ENCODE peak calls at places on chromosome 2, in six cellular contexts. E is GM23338; L is spleen; Q is activated CD8-positive, alpha-beta T cell treated with anti-CD3 and anti-CD28 coated beads for 36 hours; D is endothelial cell; V is AG10803. M is an unnamed sample.

GRCh38 chr2:55175254-55176093 is 56.6 kb downstream of the CLHC1 start:
- DNase-seq in E (peak), L (no peak), Q (no peak), D (no peak), V (peak), M (no peak)

GRCh38 chr2:171241771-171242170 is 81.1 kb upstream of the TLK1 start:
- DNase-seq in E (no peak), L (no peak), Q (no peak), D (no peak), V (no peak), M (no peak)

GRCh38 chr2:64442801-64443429 is 11.0 kb upstream of the LGALSL start:
- DNase-seq in E (peak), L (no peak), Q (no peak), D (no peak), V (no peak), M (no peak)

GRCh38 chr2:187008111-187008510 is 159.1 kb upstream of the ZSWIM2 start:
- DNase-seq in E (no peak), L (no peak), Q (no peak), D (no peak), V (no peak), M (no peak)

GRCh38 chr2:221463235-221463896 is 108.7 kb downstream of the EPHA4 start:
- DNase-seq in E (no peak), L (no peak), Q (no peak), D (no peak), V (no peak), M (no peak)

GRCh38 chr2:36516136-36516870 is 81.7 kb downstream of the FEZ2 start:
- DNase-seq in E (no peak), L (no peak), Q (no peak), D (no peak), V (peak), M (no peak)

GRCh38 chr2:230864605-230865323 is at the start of gene ITM2C:
- DNase-seq in E (peak), L (peak), Q (peak), D (peak), V (peak), M (peak)

GRCh38 chr2:30177861-30178465 is 31.2 kb downstream of the YPEL5 start:
- DNase-seq in E (no peak), L (no peak), Q (no peak), D (no peak), V (peak), M (no peak)

GRCh38 chr2:109497447-109497846 is 116.3 kb downstream of the SEPTIN10 start:
- DNase-seq in E (no peak), L (no peak), Q (no peak), D (no peak), V (peak), M (no peak)

GRCh38 chr2:155525194-155525593 is 807.3 kb downstream of the NR4A2 start:
- DNase-seq in E (no peak), L (no peak), Q (no peak), D (no peak), V (no peak), M (no peak)

GRCh38 chr2:240623531-240624010 is 1.7 kb upstream of the GPR35 start:
- DNase-seq in E (no peak), L (peak), Q (peak), D (no peak), V (no peak), M (no peak)

GRCh38 chr2:23618696-23619530 is 233.9 kb downstream of the KLHL29 start:
- DNase-seq in E (no peak), L (peak), Q (no peak), D (no peak), V (no peak), M (no peak)

GRCh38 chr2:7015007-7015950 is 98.1 kb downstream of the RNF144A start:
- DNase-seq in E (no peak), L (peak), Q (no peak), D (no peak), V (no peak), M (peak)

GRCh38 chr2:40095003-40095402 is 315.9 kb upstream of the THUMPD2 start:
- DNase-seq in E (no peak), L (no peak), Q (no peak), D (no peak), V (peak), M (no peak)

GRCh38 chr2:176105078-176105726 is 1.9 kb upstream of the HOXD11 start:
- DNase-seq in E (peak), L (no peak), Q (no peak), D (no peak), V (no peak), M (no peak)

GRCh38 chr2:98702896-98703620 is 27.9 kb downstream of the MGAT4A start:
- DNase-seq in E (no peak), L (no peak), Q (no peak), D (no peak), V (no peak), M (no peak)

GRCh38 chr2:120709608-120710041 is 26.0 kb upstream of the GLI2 start:
- DNase-seq in E (peak), L (peak), Q (no peak), D (no peak), V (no peak), M (no peak)

GRCh38 chr2:98388081-98388480 is 41.8 kb downstream of the CNGA3 start:
- DNase-seq in E (no peak), L (no peak), Q (no peak), D (no peak), V (no peak), M (no peak)

GRCh38 chr2:240191001-240191400 is 50.5 kb upstream of the OTOS start:
- DNase-seq in E (no peak), L (peak), Q (no peak), D (no peak), V (no peak), M (no peak)

GRCh38 chr2:102112692-102113665 is 29.6 kb upstream of the IL1R1 start:
- DNase-seq in E (no peak), L (no peak), Q (no peak), D (no peak), V (peak), M (no peak)

GRCh38 chr2:88307817-88308216 is 137.7 kb downstream of the THNSL2 start:
- DNase-seq in E (peak), L (no peak), Q (peak), D (peak), V (peak), M (no peak)

GRCh38 chr2:236934166-236934565 is 151.5 kb upstream of the COPS8 start:
- DNase-seq in E (no peak), L (no peak), Q (no peak), D (no peak), V (no peak), M (no peak)

DNA sequence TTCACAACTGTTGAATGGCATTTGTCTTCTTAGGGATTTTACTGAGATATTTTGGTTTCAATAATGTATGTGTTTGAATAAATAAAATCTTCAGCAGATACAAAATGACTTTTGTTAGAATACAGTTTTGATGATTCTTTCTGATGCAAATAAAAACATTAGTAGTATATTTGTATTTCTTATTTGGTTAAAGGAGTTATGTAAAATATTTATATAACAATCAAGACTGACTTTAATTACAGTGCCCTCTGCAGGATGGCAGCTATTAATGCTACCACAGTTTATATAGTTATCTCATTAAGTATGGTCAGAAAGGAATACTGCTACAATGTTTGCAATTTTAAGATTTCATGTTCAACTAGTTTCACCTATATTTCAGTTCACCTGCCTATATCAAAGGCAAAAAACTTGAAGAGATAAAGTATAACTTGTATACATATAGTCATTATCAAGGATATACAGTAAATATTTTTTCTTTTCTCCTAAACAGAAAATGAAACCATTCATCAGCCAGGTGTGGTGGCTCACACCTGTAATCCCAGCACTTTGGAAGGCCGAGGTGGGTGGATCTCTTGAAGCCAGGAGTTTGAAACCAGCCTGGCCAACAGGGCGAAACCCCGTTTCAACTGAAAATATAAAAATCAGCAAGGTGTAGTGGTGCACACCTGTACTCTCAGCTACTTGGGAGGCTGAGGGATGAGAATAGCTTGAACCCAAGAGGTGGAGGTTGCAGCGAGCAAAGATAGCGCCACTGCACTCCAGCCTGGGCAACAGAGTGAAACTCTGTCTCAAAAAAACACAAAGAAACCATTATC is 19.8 kb downstream of the ARL5A start:
- DNase-seq in E (peak), L (no peak), Q (no peak), D (no peak), V (peak), M (no peak)
- TF ChIP-seq CTCF in E (no peak), L (peak), Q (peak), D (peak), V (peak), M (peak)

DNA sequence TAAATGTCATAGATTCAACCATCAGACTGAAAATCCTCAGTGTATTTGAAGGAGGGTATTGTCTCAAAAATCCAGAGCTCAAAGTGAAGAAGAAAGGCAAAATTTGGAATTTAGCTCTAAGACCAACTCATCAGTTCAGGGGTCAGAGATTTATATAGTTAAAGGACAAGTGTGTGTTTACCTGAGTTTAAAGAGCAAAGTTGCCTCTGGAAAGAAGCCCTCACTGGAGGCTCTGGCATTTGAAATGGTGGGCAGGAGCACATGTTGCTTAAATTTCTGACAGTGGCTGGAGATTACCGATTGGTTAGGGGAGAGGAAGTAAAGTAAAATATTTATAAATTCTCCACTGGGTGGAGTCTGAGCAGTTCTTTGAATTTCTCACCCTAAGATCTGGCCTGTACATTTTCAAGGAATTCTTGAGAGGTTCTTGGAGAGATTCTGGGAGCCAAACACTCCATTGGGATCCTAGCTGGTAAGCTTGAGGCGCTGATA is at the start of gene KYNU:
- DNase-seq in E (no peak), L (no peak), Q (no peak), D (no peak), V (no peak), M (no peak)
- TF ChIP-seq CTCF in E (no peak), L (peak), Q (no peak), D (no peak), V (no peak), M (no peak)

DNA sequence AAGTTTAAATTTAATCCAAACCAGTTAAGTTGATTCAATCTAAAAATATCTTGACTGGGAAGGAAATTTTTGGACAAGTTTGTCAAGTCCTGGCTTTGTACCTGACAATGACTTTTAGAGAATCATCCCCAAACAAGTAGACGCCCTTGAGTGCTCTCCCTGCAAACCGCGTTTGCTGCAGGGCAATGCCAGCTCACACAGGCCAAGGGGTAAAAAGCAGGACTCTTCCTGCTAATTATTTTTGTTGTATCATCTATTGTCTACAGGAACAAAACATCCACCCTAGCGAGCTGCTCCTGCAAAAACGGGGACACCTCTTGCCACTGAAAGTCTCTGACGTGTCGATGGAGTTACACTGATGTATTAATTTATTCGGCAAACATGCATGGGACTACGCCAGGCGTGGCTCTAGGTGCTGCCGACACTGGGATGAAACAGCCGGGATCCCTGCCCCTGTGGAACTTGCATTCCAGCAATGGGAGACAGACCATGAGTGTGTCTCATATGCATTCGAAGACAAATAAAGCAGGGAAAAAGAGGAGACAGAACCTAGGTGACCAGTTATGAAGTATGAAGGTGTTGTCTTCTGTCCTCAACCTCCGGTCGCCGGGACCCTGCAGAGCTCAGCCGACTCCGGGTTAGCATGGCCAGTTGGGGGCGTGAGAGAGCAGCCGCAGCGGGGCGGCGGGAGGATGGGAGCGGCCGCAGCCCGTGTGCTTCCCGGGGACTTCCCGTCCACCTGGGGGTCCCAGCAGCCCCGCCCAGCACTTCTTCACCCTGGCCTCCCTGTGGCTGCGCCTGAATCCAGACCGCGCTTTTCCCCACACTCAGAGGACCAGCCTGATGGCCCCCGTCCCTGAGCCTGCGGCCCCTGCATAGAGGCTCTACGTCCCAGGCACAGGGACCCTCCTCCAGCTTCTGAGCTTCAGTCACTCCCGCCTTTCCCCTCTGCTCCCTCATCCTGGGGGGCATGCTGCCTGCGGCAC is 11.2 kb downstream of the ID2 start:
- DNase-seq in E (peak), L (no peak), Q (peak), D (peak), V (no peak), M (peak)
- TF ChIP-seq CTCF in E (peak), L (peak), Q (peak), D (peak), V (peak), M (peak)

GRCh38 chr2:9811679-9812511 is 31.4 kb upstream of the TAF1B start:
- DNase-seq in E (no peak), L (no peak), Q (no peak), D (no peak), V (no peak), M (no peak)
- TF ChIP-seq CTCF in E (no peak), L (no peak), Q (no peak), D (no peak), V (no peak), M (no peak)

GRCh38 chr2:73827018-73827417 is 1.7 kb upstream of the STAMBP start:
- DNase-seq in E (peak), L (no peak), Q (peak), D (no peak), V (peak), M (no peak)
- TF ChIP-seq CTCF in E (peak), L (no peak), Q (peak), D (no peak), V (peak), M (no peak)

GRCh38 chr2:3692375-3692774 is 11.0 kb upstream of the DCDC2C start:
- DNase-seq in E (peak), L (no peak), Q (no peak), D (no peak), V (no peak), M (no peak)

GRCh38 chr2:3696542-3696941 is 6.8 kb upstream of the DCDC2C start:
- DNase-seq in E (no peak), L (no peak), Q (no peak), D (no peak), V (no peak), M (no peak)
- TF ChIP-seq CTCF in E (no peak), L (no peak), Q (no peak), D (no peak), V (no peak), M (no peak)

GRCh38 chr2:74138219-74138951 is 9.3 kb downstream of the BOLA3 start:
- DNase-seq in E (no peak), L (no peak), Q (no peak), D (no peak), V (no peak), M (no peak)

GRCh38 chr2:74142340-74142739 is 5.4 kb downstream of the BOLA3 start:
- DNase-seq in E (peak), L (no peak), Q (no peak), D (peak), V (no peak), M (peak)

GRCh38 chr2:74137651-74138050 is 10.1 kb downstream of the BOLA3 start:
- DNase-seq in E (no peak), L (no peak), Q (no peak), D (no peak), V (no peak), M (no peak)

GRCh38 chr2:74138952-74139323 is 8.8 kb downstream of the BOLA3 start:
- DNase-seq in E (peak), L (no peak), Q (no peak), D (peak), V (no peak), M (no peak)
- TF ChIP-seq CTCF in E (peak), L (no peak), Q (no peak), D (peak), V (no peak), M (peak)